ENCODE peak calls at places on chromosomes 12 and 14, in eight cellular contexts. N is H9, A is NCI-H1105 treated with DMSO at 0.1 percent for 48 hours, M is occipital lobe, R is T-helper 1 cell, J is RKO, T is DMS153, U is spleen. E is an unnamed sample.

GRCh38 chr14:84579292-84579691 is 950.7 kb upstream of the FLRT2 start:
- DNase-seq in N (no peak), A (no peak), M (no peak), R (no peak), J (peak), T (no peak), U (no peak), E (no peak)

GRCh38 chr12:48569946-48570345 is at the start of gene LALBA:
- DNase-seq in N (no peak), A (no peak), M (no peak), R (no peak), J (no peak), T (no peak), U (no peak), E (no peak)

GRCh38 chr14:60968671-60969070 is 12.2 kb downstream of the TRMT5 start:
- DNase-seq in N (no peak), A (no peak), M (no peak), R (no peak), J (no peak), T (no peak), U (no peak), E (no peak)

GRCh38 chr12:114092981-114093380 is 126.9 kb upstream of the RBM19 start:
- DNase-seq in N (no peak), A (no peak), M (no peak), R (no peak), J (no peak), T (no peak), U (no peak), E (no peak)

GRCh38 chr12:64083285-64084210 is 138.5 kb downstream of the KICS2 start:
- DNase-seq in N (no peak), A (peak), M (peak), R (no peak), J (no peak), T (peak), U (no peak), E (no peak)

GRCh38 chr14:52365071-52365470 is 51.0 kb downstream of the PTGER2 start:
- DNase-seq in N (no peak), A (no peak), M (no peak), R (no peak), J (no peak), T (no peak), U (no peak), E (no peak)

GRCh38 chr12:6230321-6231110 is 30.3 kb downstream of the CD9 start:
- DNase-seq in N (no peak), A (no peak), M (peak), R (peak), J (no peak), T (no peak), U (peak), E (no peak)

GRCh38 chr14:76904100-76904739 is 78.0 kb downstream of the LRRC74A start:
- DNase-seq in N (no peak), A (no peak), M (no peak), R (no peak), J (peak), T (no peak), U (no peak), E (no peak)

GRCh38 chr12:94171595-94171930 is 23.2 kb downstream of the PLXNC1 start:
- DNase-seq in N (no peak), A (no peak), M (no peak), R (no peak), J (no peak), T (no peak), U (no peak), E (no peak)

GRCh38 chr14:29453045-29453444 is 474.6 kb downstream of the PRKD1 start:
- DNase-seq in N (no peak), A (peak), M (no peak), R (no peak), J (no peak), T (no peak), U (no peak), E (no peak)

GRCh38 chr12:88736031-88736430 is 155.8 kb upstream of the KITLG start:
- DNase-seq in N (no peak), A (no peak), M (no peak), R (no peak), J (no peak), T (no peak), U (no peak), E (no peak)

GRCh38 chr12:81330480-81330879 is 252.6 kb downstream of the ACSS3 start:
- DNase-seq in N (no peak), A (no peak), M (no peak), R (no peak), J (no peak), T (no peak), U (no peak), E (no peak)

GRCh38 chr12:57693317-57693658 is 644 bp upstream of the OS9 start:
- DNase-seq in N (no peak), A (no peak), M (no peak), R (no peak), J (no peak), T (no peak), U (peak), E (no peak)

GRCh38 chr14:92651106-92651792 is 97.2 kb downstream of the LGMN start:
- DNase-seq in N (no peak), A (no peak), M (no peak), R (peak), J (no peak), T (no peak), U (peak), E (peak)

GRCh38 chr12:73308747-73309146 is 1036.6 kb downstream of the TRHDE start:
- DNase-seq in N (no peak), A (no peak), M (no peak), R (no peak), J (peak), T (no peak), U (no peak), E (no peak)

GRCh38 chr14:105748204-105748578 is 221.8 kb downstream of the TMEM121 start:
- DNase-seq in N (no peak), A (no peak), M (no peak), R (no peak), J (peak), T (no peak), U (peak), E (no peak)

GRCh38 chr12:105077435-105077834 is 6.8 kb downstream of the ALDH1L2 start:
- DNase-seq in N (no peak), A (no peak), M (no peak), R (no peak), J (no peak), T (no peak), U (no peak), E (no peak)

GRCh38 chr12:101823891-101824290 is 6.9 kb downstream of the GNPTAB start:
- DNase-seq in N (peak), A (peak), M (peak), R (peak), J (peak), T (no peak), U (no peak), E (peak)

E was measured in H7.